ENCODE peak calls at places on chromosomes 13 and 19, in four cellular contexts. One of them, this sample, is unnamed.
A peak's percentile ranks its signal among the peaks of the same experiment; 100 is the strongest.

GRCh38 chr19:4064551-4065260 is 2.0 kb downstream of the ZBTB7A start:
- DNase-seq in NB4: peak; percentile 62
- DNase-seq in ovary: peak; percentile 79
- DNase-seq in fibroblast of mammary gland: peak; percentile 41
- DNase-seq in this sample: peak; percentile 73

GRCh38 chr13:37495046-37495445 is 103.5 kb downstream of the POSTN start:
- DNase-seq in ovary: no peak
- DNase-seq in NB4: peak; percentile 11
- DNase-seq in fibroblast of mammary gland: peak; percentile 29
- DNase-seq in this sample: no peak

GRCh38 chr19:8161135-8161646 is 11.8 kb upstream of the FBN3 start:
- DNase-seq in ovary: no peak
- DNase-seq in NB4: peak; percentile 84
- DNase-seq in fibroblast of mammary gland: peak; percentile 49
- DNase-seq in this sample: peak; percentile 75

GRCh38 chr19:13842294-13843103 is 34.4 kb upstream of the NANOS3 start:
- DNase-seq in NB4: peak; percentile 77
- DNase-seq in fibroblast of mammary gland: peak; percentile 57
- DNase-seq in ovary: peak; percentile 93
- DNase-seq in this sample: peak; percentile 71

GRCh38 chr19:40157059-40157458 is 34.2 kb upstream of the MAP3K10 start:
- DNase-seq in fibroblast of mammary gland: no peak
- DNase-seq in NB4: no peak
- DNase-seq in ovary: no peak
- DNase-seq in this sample: no peak

GRCh38 chr13:67118277-67118676 is 111.9 kb downstream of the PCDH9 start:
- DNase-seq in ovary: no peak
- DNase-seq in fibroblast of mammary gland: no peak
- DNase-seq in NB4: no peak
- DNase-seq in this sample: no peak

GRCh38 chr13:112325941-112326645 is 50.1 kb upstream of the SPACA7 start:
- DNase-seq in NB4: no peak
- DNase-seq in fibroblast of mammary gland: no peak
- DNase-seq in ovary: no peak
- DNase-seq in this sample: peak; percentile 36

GRCh38 chr19:8342684-8343482 is at the start of gene KANK3:
- DNase-seq in fibroblast of mammary gland: peak; percentile 95
- DNase-seq in NB4: peak; percentile 96
- DNase-seq in ovary: peak; percentile 78
- DNase-seq in this sample: peak; percentile 100

GRCh38 chr19:35846038-35846668 is 6.2 kb downstream of the NPHS1 start:
- DNase-seq in NB4: no peak
- DNase-seq in ovary: no peak
- DNase-seq in fibroblast of mammary gland: no peak
- DNase-seq in this sample: peak; percentile 73

GRCh38 chr13:78323848-78324247 is 279.5 kb downstream of the POU4F1 start:
- DNase-seq in NB4: no peak
- DNase-seq in fibroblast of mammary gland: no peak
- DNase-seq in ovary: no peak
- DNase-seq in this sample: no peak

GRCh38 chr13:106710267-106710666 is 142.3 kb upstream of the ARGLU1 start:
- DNase-seq in fibroblast of mammary gland: peak; percentile 6
- DNase-seq in ovary: no peak
- DNase-seq in NB4: no peak
- DNase-seq in this sample: no peak

GRCh38 chr19:47186337-47187022 is 44.5 kb downstream of the BBC3 start:
- DNase-seq in NB4: no peak
- DNase-seq in ovary: no peak
- DNase-seq in fibroblast of mammary gland: no peak
- DNase-seq in this sample: no peak

GRCh38 chr19:7288131-7288530 is 6.1 kb downstream of the INSR start:
- DNase-seq in NB4: no peak
- DNase-seq in ovary: no peak
- DNase-seq in fibroblast of mammary gland: no peak
- DNase-seq in this sample: no peak

GRCh38 chr13:79393564-79394249 is 12.3 kb downstream of the RBM26 start:
- DNase-seq in fibroblast of mammary gland: no peak
- DNase-seq in NB4: peak; percentile 96
- DNase-seq in ovary: no peak
- DNase-seq in this sample: peak; percentile 48

GRCh38 chr19:42285988-42286348 is 16.0 kb upstream of the PRR19 start:
- DNase-seq in ovary: no peak
- DNase-seq in NB4: no peak
- DNase-seq in fibroblast of mammary gland: no peak
- DNase-seq in this sample: no peak

GRCh38 chr19:42286349-42287016 is 15.4 kb upstream of the PRR19 start:
- DNase-seq in fibroblast of mammary gland: peak; percentile 49
- DNase-seq in NB4: no peak
- DNase-seq in ovary: peak; percentile 71
- DNase-seq in this sample: peak; percentile 58

GRCh38 chr19:42284641-42285341 is 15.7 kb downstream of the CIC start:
- DNase-seq in fibroblast of mammary gland: no peak
- DNase-seq in ovary: peak; percentile 55
- DNase-seq in NB4: no peak
- DNase-seq in this sample: peak; percentile 69

GRCh38 chr19:42284066-42284501 is 15.0 kb downstream of the CIC start:
- DNase-seq in fibroblast of mammary gland: peak; percentile 65
- DNase-seq in ovary: peak; percentile 86
- DNase-seq in NB4: peak; percentile 74
- DNase-seq in this sample: no peak

GRCh38 chr19:42285546-42285945 is 16.4 kb upstream of the PRR19 start:
- DNase-seq in NB4: no peak
- DNase-seq in ovary: peak; percentile 43
- DNase-seq in fibroblast of mammary gland: no peak
- DNase-seq in this sample: no peak
- H3K4me3 ChIP-seq in NB4: peak overlapping the region; percentile 64
- H3K4me3 ChIP-seq in ovary: peak overlapping the region; percentile 64
- H3K4me3 ChIP-seq in fibroblast of mammary gland: peak overlapping the region; percentile 3
- H3K4me3 ChIP-seq in this sample: peak overlapping the region; percentile 89

GRCh38 chr13:109869312-109870237 is 83.2 kb upstream of the IRS2 start:
- DNase-seq in ovary: peak; percentile 70
- DNase-seq in NB4: peak; percentile 52
- DNase-seq in fibroblast of mammary gland: no peak
- DNase-seq in this sample: peak; percentile 63

GRCh38 chr13:109868583-109869311 is 82.4 kb upstream of the IRS2 start:
- DNase-seq in NB4: no peak
- DNase-seq in ovary: no peak
- DNase-seq in fibroblast of mammary gland: peak; percentile 55
- DNase-seq in this sample: no peak

GRCh38 chr13:109871018-109871370 is 84.6 kb upstream of the IRS2 start:
- DNase-seq in fibroblast of mammary gland: peak; percentile 73
- DNase-seq in ovary: no peak
- DNase-seq in NB4: no peak
- DNase-seq in this sample: no peak

GRCh38 chr13:109872864-109873263 is 86.5 kb upstream of the IRS2 start:
- DNase-seq in fibroblast of mammary gland: no peak
- DNase-seq in ovary: no peak
- DNase-seq in NB4: no peak
- DNase-seq in this sample: peak; percentile 20

GRCh38 chr13:109870281-109871017 is 84.1 kb upstream of the IRS2 start:
- DNase-seq in NB4: no peak
- DNase-seq in fibroblast of mammary gland: no peak
- DNase-seq in ovary: no peak
- DNase-seq in this sample: peak; percentile 29
- H3K4me3 ChIP-seq in NB4: no peak overlapping the region
- H3K4me3 ChIP-seq in fibroblast of mammary gland: no peak overlapping the region
- H3K4me3 ChIP-seq in ovary: no peak overlapping the region
- H3K4me3 ChIP-seq in this sample: no peak overlapping the region

GRCh38 chr19:9671654-9672053 is 3.2 kb downstream of the ZNF562 start:
- DNase-seq in fibroblast of mammary gland: peak; percentile 3
- DNase-seq in ovary: no peak
- DNase-seq in NB4: peak; percentile 70
- DNase-seq in this sample: no peak
- H3K4me3 ChIP-seq in fibroblast of mammary gland: no peak overlapping the region
- H3K4me3 ChIP-seq in ovary: no peak overlapping the region
- H3K4me3 ChIP-seq in NB4: no peak overlapping the region
- H3K4me3 ChIP-seq in this sample: peak overlapping the region; percentile 99

DNA sequence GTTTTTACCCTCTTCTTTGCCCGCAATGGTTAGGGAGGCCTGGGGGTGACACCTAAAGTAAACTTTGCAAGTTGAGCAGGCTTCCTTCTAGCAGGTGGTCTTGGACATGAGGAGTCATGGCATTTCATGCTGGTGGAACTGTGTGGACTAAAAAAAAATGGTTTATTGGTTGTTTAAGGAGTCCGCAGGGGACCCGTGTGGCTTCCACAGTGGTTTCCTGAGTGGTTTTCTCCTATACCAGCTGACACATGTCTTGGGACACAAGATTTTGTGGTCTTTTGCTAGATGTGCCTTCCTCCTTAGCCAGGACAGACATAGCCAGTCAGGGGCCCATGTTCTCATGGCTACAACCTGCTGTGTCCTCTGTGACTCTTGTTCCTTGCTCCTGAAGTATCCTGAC is 1.5 kb downstream of the ZNF543 start:
- DNase-seq in NB4: peak; percentile 59
- DNase-seq in ovary: no peak
- DNase-seq in fibroblast of mammary gland: no peak
- DNase-seq in this sample: no peak
- H3K4me3 ChIP-seq in NB4: peak overlapping the region; percentile 83
- H3K4me3 ChIP-seq in ovary: no peak overlapping the region
- H3K4me3 ChIP-seq in fibroblast of mammary gland: no peak overlapping the region
- H3K4me3 ChIP-seq in this sample: peak overlapping the region; percentile 91

GRCh38 chr19:12748489-12748888 is 3.1 kb upstream of the BEST2 start:
- DNase-seq in fibroblast of mammary gland: no peak
- DNase-seq in ovary: no peak
- DNase-seq in NB4: no peak
- DNase-seq in this sample: peak; percentile 77

GRCh38 chr19:12750851-12751250 is 740 bp upstream of the BEST2 start:
- DNase-seq in NB4: no peak
- DNase-seq in ovary: no peak
- DNase-seq in fibroblast of mammary gland: peak; percentile 64
- DNase-seq in this sample: no peak

GRCh38 chr19:12752056-12752781 is 628 bp downstream of the BEST2 start:
- DNase-seq in ovary: no peak
- DNase-seq in NB4: no peak
- DNase-seq in fibroblast of mammary gland: no peak
- DNase-seq in this sample: no peak

GRCh38 chr19:12751635-12752034 is at the start of gene BEST2:
- DNase-seq in fibroblast of mammary gland: no peak
- DNase-seq in ovary: no peak
- DNase-seq in NB4: no peak
- DNase-seq in this sample: peak; percentile 79

GRCh38 chr19:12749938-12750521 is 1.6 kb upstream of the BEST2 start:
- DNase-seq in NB4: peak; percentile 76
- DNase-seq in fibroblast of mammary gland: peak; percentile 30
- DNase-seq in ovary: no peak
- DNase-seq in this sample: no peak
- H3K4me3 ChIP-seq in NB4: no peak overlapping the region
- H3K4me3 ChIP-seq in fibroblast of mammary gland: no peak overlapping the region
- H3K4me3 ChIP-seq in ovary: no peak overlapping the region
- H3K4me3 ChIP-seq in this sample: no peak overlapping the region

GRCh38 chr19:17871878-17872250 is at the start of gene SLC5A5:
- DNase-seq in ovary: no peak
- DNase-seq in NB4: peak; percentile 74
- DNase-seq in fibroblast of mammary gland: no peak
- DNase-seq in this sample: peak; percentile 74
- H3K4me3 ChIP-seq in ovary: no peak within 1 kb of the TSS
- H3K4me3 ChIP-seq in NB4: no peak within 1 kb of the TSS
- H3K4me3 ChIP-seq in fibroblast of mammary gland: no peak within 1 kb of the TSS
- H3K4me3 ChIP-seq in this sample: no peak within 1 kb of the TSS

GRCh38 chr13:110328509-110328908 is 21.4 kb downstream of the COL4A2 start:
- DNase-seq in fibroblast of mammary gland: no peak
- DNase-seq in ovary: no peak
- DNase-seq in NB4: no peak
- DNase-seq in this sample: no peak

GRCh38 chr13:110329258-110329657 is 22.2 kb downstream of the COL4A2 start:
- DNase-seq in fibroblast of mammary gland: no peak
- DNase-seq in ovary: no peak
- DNase-seq in NB4: no peak
- DNase-seq in this sample: no peak

GRCh38 chr13:110330491-110331001 is 23.5 kb downstream of the COL4A2 start:
- DNase-seq in fibroblast of mammary gland: peak; percentile 72
- DNase-seq in ovary: peak; percentile 58
- DNase-seq in NB4: no peak
- DNase-seq in this sample: no peak

GRCh38 chr13:110331362-110331761 is 24.3 kb downstream of the COL4A2 start:
- DNase-seq in ovary: no peak
- DNase-seq in fibroblast of mammary gland: peak; percentile 52
- DNase-seq in NB4: no peak
- DNase-seq in this sample: no peak

GRCh38 chr13:110329798-110330461 is 22.8 kb downstream of the COL4A2 start:
- DNase-seq in fibroblast of mammary gland: peak; percentile 79
- DNase-seq in ovary: no peak
- DNase-seq in NB4: no peak
- DNase-seq in this sample: no peak
- H3K4me3 ChIP-seq in fibroblast of mammary gland: peak overlapping the region; percentile 25
- H3K4me3 ChIP-seq in ovary: no peak overlapping the region
- H3K4me3 ChIP-seq in NB4: no peak overlapping the region
- H3K4me3 ChIP-seq in this sample: no peak overlapping the region

This sample was measured in endodermal cell.